ENCODE peak calls at places on chromosomes 3 and 15, in nine cellular contexts. V, A, B, M, J, X, W, Q and C are unnamed samples.

GRCh38 chr3:39718674-39719595 is 90.5 kb upstream of the MYRIP start:
- DNase-seq in X (no peak), B (peak), M (no peak), V (peak), Q (no peak), A (peak), W (no peak), J (no peak), C (peak)

GRCh38 chr3:138127636-138128365 is 4.4 kb downstream of the A4GNT start:
- DNase-seq in J (no peak), Q (no peak), M (no peak), B (no peak), A (no peak), W (no peak), V (no peak), X (no peak), C (no peak)

GRCh38 chr3:182921665-182922355 is 58.5 kb downstream of the DCUN1D1 start:
- DNase-seq in V (peak), Q (no peak), M (no peak), J (no peak), X (no peak), A (no peak), B (no peak), W (no peak), C (peak)

GRCh38 chr3:58144478-58145142 is 66.2 kb downstream of the DNASE1L3 start:
- DNase-seq in B (no peak), M (no peak), A (no peak), J (no peak), W (no peak), X (no peak), V (no peak), Q (peak), C (no peak)

GRCh38 chr3:100590114-100590839 is 19.1 kb upstream of the ADGRG7 start:
- DNase-seq in B (peak), J (peak), W (peak), Q (peak), V (peak), X (peak), A (peak), M (no peak), C (peak)

GRCh38 chr3:10575601-10576160 is 70.3 kb upstream of the ATP2B2 start:
- DNase-seq in M (no peak), V (no peak), B (no peak), A (no peak), J (no peak), X (no peak), Q (no peak), W (no peak), C (no peak)

GRCh38 chr15:39018966-39019365 is 454.4 kb upstream of the RASGRP1 start:
- DNase-seq in B (no peak), A (no peak), W (no peak), J (no peak), V (no peak), M (no peak), X (no peak), Q (no peak), C (no peak)

GRCh38 chr3:122799322-122799721 is 4.5 kb downstream of the SLC49A4 start:
- DNase-seq in M (no peak), A (no peak), X (no peak), J (no peak), W (no peak), Q (no peak), B (no peak), V (no peak), C (no peak)